ENCODE peak calls at places on chromosomes 5 and 9, in five cellular contexts. K is BE2C, T is uterus, E is astrocyte, P is GM23338. A is an unnamed sample.

GRCh38 chr9:91824591-91825339 is 125.3 kb downstream of the ROR2 start:
- DNase-seq in K (peak; percentile 47), T (peak; percentile 61), E (no peak), P (no peak), A (no peak)

GRCh38 chr5:55582256-55582655 is 47.5 kb upstream of the PLPP1 start:
- DNase-seq in K (no peak), T (no peak), E (no peak), P (no peak), A (no peak)

GRCh38 chr9:90680534-90680933 is 37.9 kb upstream of the DIRAS2 start:
- DNase-seq in K (no peak), T (no peak), E (no peak), P (no peak), A (no peak)

GRCh38 chr9:33458444-33458843 is 11.1 kb upstream of the AQP3 start:
- DNase-seq in K (no peak), T (no peak), E (peak; percentile 25), P (no peak), A (no peak)

GRCh38 chr9:3138236-3139229 is 294.6 kb upstream of the PUM3 start:
- DNase-seq in K (no peak), T (no peak), E (no peak), P (no peak), A (no peak)

GRCh38 chr5:132837868-132838267 is 7.4 kb upstream of the SHROOM1 start:
- DNase-seq in K (no peak), T (no peak), E (no peak), P (no peak), A (no peak)

GRCh38 chr5:151591144-151591819 is at the start of gene FAT2:
- DNase-seq in K (no peak), T (no peak), E (no peak), P (peak; percentile 66), A (no peak)

GRCh38 chr5:72355706-72356299 is 35.6 kb downstream of the PTCD2 start:
- DNase-seq in K (peak; percentile 53), T (no peak), E (no peak), P (peak; percentile 61), A (no peak)

GRCh38 chr9:123775885-123776284 is 154.0 kb downstream of the DENND1A start:
- DNase-seq in K (no peak), T (no peak), E (no peak), P (no peak), A (no peak)

GRCh38 chr9:22159590-22159989 is 150.5 kb upstream of the CDKN2B start:
- DNase-seq in K (no peak), T (no peak), E (no peak), P (no peak), A (no peak)

GRCh38 chr5:75510417-75510835 is 1.0 kb downstream of the CERT1 start:
- DNase-seq in K (no peak), T (no peak), E (peak; percentile 23), P (no peak), A (no peak)

GRCh38 chr5:65525726-65526125 is 37.2 kb downstream of the CENPK start:
- DNase-seq in K (no peak), T (no peak), E (no peak), P (no peak), A (no peak)

GRCh38 chr5:116766470-116766947 is 191.9 kb upstream of the SEMA6A start:
- DNase-seq in K (peak; percentile 34), T (peak; percentile 29), E (peak; percentile 95), P (no peak), A (no peak)

GRCh38 chr5:10685103-10685502 is 75.9 kb downstream of the DAP start:
- DNase-seq in K (no peak), T (no peak), E (no peak), P (no peak), A (no peak)

DNA sequence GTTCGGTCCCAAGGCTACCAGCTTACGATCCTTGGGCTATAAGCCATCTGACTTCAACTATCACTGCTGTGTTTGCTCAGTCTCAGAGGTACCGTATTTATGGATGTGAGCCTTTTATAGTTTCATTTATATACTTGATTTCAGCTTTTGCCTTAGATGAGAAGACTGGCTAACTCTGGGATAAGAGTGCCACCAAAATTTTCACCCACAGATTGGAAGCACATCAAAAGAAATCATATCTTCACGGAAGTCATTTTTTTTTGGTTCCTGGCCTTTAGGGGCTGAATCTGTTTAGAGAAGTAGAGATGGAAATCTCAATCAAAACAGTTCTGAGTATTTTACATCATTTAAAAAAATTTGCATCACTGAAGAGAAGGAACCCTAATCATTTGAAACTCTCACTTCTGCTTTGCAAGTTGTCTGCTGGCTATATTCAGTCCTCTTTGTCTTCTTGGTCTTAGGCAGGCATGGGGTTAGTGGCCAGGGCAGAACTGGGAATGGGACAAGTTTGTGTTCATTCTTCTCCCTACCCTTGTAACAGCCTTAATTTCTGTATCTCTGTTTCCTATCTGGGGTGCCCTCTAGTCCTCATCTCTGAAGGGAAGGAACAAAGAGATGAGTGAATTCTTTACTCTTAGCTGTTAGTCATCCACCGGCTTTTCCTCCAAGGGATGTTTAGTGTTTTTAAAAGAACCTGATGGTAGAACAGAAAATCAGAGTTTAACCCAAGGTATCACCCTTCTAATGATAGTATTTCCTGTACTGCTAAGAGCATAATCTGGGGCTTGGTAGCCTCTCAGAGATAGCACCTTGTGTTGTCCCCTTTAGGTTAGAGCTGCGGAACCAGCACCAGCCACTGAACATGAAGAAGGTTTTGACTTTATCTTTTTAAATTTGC is 14.1 kb upstream of the TNFAIP8 start:
- DNase-seq in K (no peak), T (no peak), E (no peak), P (no peak), A (no peak)
- H3K4me1 ChIP-seq in K (no peaks in the 10 kb centered on the region), T (no peaks in the 10 kb centered on the region), E (peaks cover 20% of the 10 kb centered on the region), P (peaks cover 29% of the 10 kb centered on the region), A (peaks cover 4% of the 10 kb centered on the region)

GRCh38 chr5:172939561-172939960 is 19.7 kb upstream of the RPL26L1 start:
- DNase-seq in K (no peak), T (no peak), E (no peak), P (peak; percentile 33), A (no peak)

GRCh38 chr5:172940242-172941066 is 18.8 kb upstream of the RPL26L1 start:
- DNase-seq in K (no peak), T (no peak), E (no peak), P (no peak), A (no peak)

GRCh38 chr5:172936441-172936840 is 22.8 kb upstream of the RPL26L1 start:
- DNase-seq in K (no peak), T (no peak), E (no peak), P (no peak), A (no peak)

GRCh38 chr5:172941067-172941516 is 18.1 kb upstream of the RPL26L1 start:
- DNase-seq in K (no peak), T (no peak), E (no peak), P (no peak), A (no peak)

GRCh38 chr5:172939045-172939444 is 20.2 kb upstream of the RPL26L1 start:
- DNase-seq in K (peak; percentile 38), T (no peak), E (no peak), P (peak; percentile 82), A (no peak)
- TF ChIP-seq CTCF in K (peak; percentile 40), T (no peak), E (peak; percentile 22), P (peak; percentile 64), A (no peak)

DNA sequence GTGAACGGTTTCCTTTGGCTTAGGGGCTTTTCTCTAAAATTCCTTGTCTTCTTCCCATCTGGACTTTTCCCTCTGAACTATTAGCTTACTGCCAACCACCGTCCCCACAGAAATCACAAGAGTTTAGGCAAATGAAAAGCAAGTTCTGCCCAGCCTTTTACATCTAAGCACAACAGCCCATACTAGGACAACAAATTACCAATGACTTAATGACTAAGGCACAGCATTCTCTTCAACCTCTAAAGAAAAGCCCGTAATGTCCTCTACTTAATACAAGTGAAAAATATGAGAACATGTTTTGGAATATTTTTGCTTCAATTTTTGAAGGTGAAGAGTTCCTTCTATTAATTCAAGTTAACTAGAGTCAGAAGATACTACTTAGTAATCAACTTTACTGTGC is 1.2 kb downstream of the ZBTB5 start:
- DNase-seq in K (no peak), T (no peak), E (no peak), P (no peak), A (no peak)
- H3K4me1 ChIP-seq in K (no peaks in the 10 kb centered on the region), T (peaks cover 5% of the 10 kb centered on the region), E (peaks cover 20% of the 10 kb centered on the region), P (peaks cover 19% of the 10 kb centered on the region), A (peaks cover 17% of the 10 kb centered on the region)

GRCh38 chr5:44719856-44720255 is 88.9 kb upstream of the MRPS30 start:
- DNase-seq in K (no peak), T (no peak), E (no peak), P (no peak), A (no peak)

DNA sequence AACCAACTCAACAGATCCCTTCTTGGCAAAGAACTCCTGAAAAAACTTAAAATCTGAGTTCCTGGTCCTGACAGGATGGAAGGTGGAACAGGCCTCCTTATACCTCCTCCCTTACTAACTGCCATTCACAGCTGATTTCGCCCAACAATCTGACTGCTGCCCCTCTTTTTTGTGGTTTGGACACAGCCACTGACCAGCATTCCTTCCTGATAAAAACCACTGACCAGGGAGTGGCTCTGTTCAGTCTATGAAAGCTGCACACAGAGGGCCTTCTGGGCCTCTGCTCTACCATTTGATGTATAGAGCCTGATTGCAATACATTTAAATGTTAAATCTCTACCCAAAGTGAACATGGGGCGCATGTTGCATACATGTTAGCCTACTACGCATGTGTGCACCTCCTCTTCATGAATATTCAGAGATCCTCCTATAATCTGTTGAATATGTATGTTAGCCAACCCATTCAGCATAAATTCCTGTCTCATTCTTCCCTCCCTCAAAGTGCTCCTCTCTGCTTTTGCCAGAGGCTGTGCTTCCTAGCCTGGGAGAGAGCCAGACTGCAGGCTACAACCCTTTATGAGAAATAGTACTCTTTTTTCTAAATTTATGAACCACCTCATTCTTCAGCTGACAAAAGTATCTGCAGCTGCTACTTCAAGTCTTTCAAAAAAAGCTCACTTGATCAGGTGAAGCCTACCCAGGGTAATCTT is 93.7 kb upstream of the MRPS30 start:
- DNase-seq in K (no peak), T (no peak), E (no peak), P (no peak), A (no peak)
- TF ChIP-seq CTCF in K (no peak), T (no peak), E (no peak), P (no peak), A (no peak)

GRCh38 chr9:134059188-134059641 is 8.6 kb downstream of the BRD3 start:
- DNase-seq in K (no peak), T (no peak), E (no peak), P (no peak), A (no peak)
- H3K4me1 ChIP-seq in K (no peaks in the 10 kb centered on the region), T (peaks cover 19% of the 10 kb centered on the region), E (peaks cover 46% of the 10 kb centered on the region), P (peaks cover 6% of the 10 kb centered on the region), A (peaks cover 40% of the 10 kb centered on the region)

A was measured in thoracic aorta.